ENCODE peak calls at places on chromosomes 13 and 19, in seven cellular contexts. T is IMR-90, X is H1, V is H9, Q is trophoblast cell, C is mesendoderm, S is mesenchymal stem cell. N is an unnamed sample.

GRCh38 chr19:48368942-48369341 is 4.8 kb downstream of the SYNGR4 start:
- DNase-seq in T (no peak), X (no peak), V (no peak), Q (no peak), C (no peak), S (no peak), N (no peak)

GRCh38 chr13:33524086-33524485 is 238.5 kb upstream of the STARD13 start:
- DNase-seq in T (peak; percentile 92), X (no peak), V (no peak), Q (no peak), C (no peak), S (peak; percentile 41), N (no peak)

GRCh38 chr13:112875627-112876026 is 93.4 kb upstream of the MCF2L start:
- DNase-seq in T (no peak), X (no peak), V (no peak), Q (no peak), C (no peak), S (no peak), N (no peak)

GRCh38 chr13:108176685-108177274 is 38.6 kb downstream of the LIG4 start:
- DNase-seq in T (peak; percentile 22), X (no peak), V (no peak), Q (peak; percentile 48), C (peak; percentile 57), S (peak; percentile 34), N (no peak)

GRCh38 chr13:40383132-40383531 is 283.3 kb downstream of the FOXO1 start:
- DNase-seq in T (no peak), X (no peak), V (peak; percentile 49), Q (no peak), C (no peak), S (no peak), N (no peak)

GRCh38 chr13:35600137-35600536 is 123.6 kb upstream of the MAB21L1 start:
- DNase-seq in T (peak; percentile 9), X (no peak), V (no peak), Q (peak; percentile 86), C (no peak), S (no peak), N (no peak)

GRCh38 chr19:392375-392970 is 16.5 kb downstream of the C2CD4C start:
- DNase-seq in T (no peak), X (no peak), V (no peak), Q (no peak), C (no peak), S (no peak), N (no peak)

GRCh38 chr19:6967962-6968361 is 53.3 kb downstream of the MBD3L2B start:
- DNase-seq in T (no peak), X (no peak), V (no peak), Q (no peak), C (no peak), S (no peak), N (no peak)

GRCh38 chr19:5343848-5344247 is 3.2 kb upstream of the PTPRS start:
- DNase-seq in T (peak; percentile 47), X (no peak), V (no peak), Q (peak; percentile 92), C (no peak), S (peak; percentile 67), N (no peak)

GRCh38 chr13:20729633-20730585 is 26.4 kb downstream of the IL17D start:
- DNase-seq in T (no peak), X (no peak), V (no peak), Q (no peak), C (no peak), S (no peak), N (no peak)

GRCh38 chr13:74871671-74872070 is 610.3 kb downstream of the TBC1D4 start:
- DNase-seq in T (no peak), X (no peak), V (no peak), Q (no peak), C (no peak), S (no peak), N (no peak)

GRCh38 chr13:114118763-114119123 is 13.7 kb downstream of the RASA3 start:
- DNase-seq in T (peak; percentile 74), X (no peak), V (no peak), Q (no peak), C (no peak), S (peak; percentile 86), N (no peak)

GRCh38 chr19:30691767-30692516 is 319.8 kb downstream of the ZNF536 start:
- DNase-seq in T (no peak), X (no peak), V (no peak), Q (no peak), C (no peak), S (no peak), N (no peak)

GRCh38 chr13:24147570-24147963 is 13.0 kb upstream of the SPATA13 start:
- DNase-seq in T (no peak), X (no peak), V (no peak), Q (no peak), C (no peak), S (no peak), N (no peak)

GRCh38 chr13:26045123-26045522 is 6.7 kb downstream of the SHISA2 start:
- DNase-seq in T (no peak), X (no peak), V (no peak), Q (no peak), C (no peak), S (no peak), N (no peak)

GRCh38 chr13:25847145-25847544 is 204.7 kb downstream of the SHISA2 start:
- DNase-seq in T (no peak), X (no peak), V (no peak), Q (no peak), C (no peak), S (no peak), N (no peak)

GRCh38 chr19:51296331-51297093 is 14.9 kb upstream of the IGLON5 start:
- DNase-seq in T (no peak), X (no peak), V (peak; percentile 49), Q (no peak), C (peak; percentile 67), S (no peak), N (no peak)

GRCh38 chr19:18576383-18576782 is 4.7 kb downstream of the UBA52 start:
- DNase-seq in T (no peak), X (no peak), V (no peak), Q (no peak), C (no peak), S (no peak), N (no peak)

GRCh38 chr13:23610187-23610576 is 40.0 kb downstream of the TNFRSF19 start:
- DNase-seq in T (peak; percentile 35), X (no peak), V (no peak), Q (no peak), C (no peak), S (peak; percentile 14), N (no peak)

GRCh38 chr13:38951525-38952313 is 38.9 kb downstream of the STOML3 start:
- DNase-seq in T (no peak), X (no peak), V (no peak), Q (no peak), C (no peak), S (no peak), N (no peak)

GRCh38 chr19:53868091-53868891 is 608 bp downstream of the MYADM start:
- DNase-seq in T (peak; percentile 42), X (no peak), V (peak; percentile 66), Q (peak; percentile 58), C (peak; percentile 88), S (peak; percentile 76), N (no peak)

GRCh38 chr19:44258139-44258538 is 1.5 kb upstream of the ZNF233 start:
- DNase-seq in T (no peak), X (no peak), V (no peak), Q (no peak), C (no peak), S (no peak), N (no peak)

GRCh38 chr19:44258835-44259413 is 762 bp upstream of the ZNF233 start:
- DNase-seq in T (no peak), X (no peak), V (no peak), Q (no peak), C (no peak), S (no peak), N (no peak)

GRCh38 chr19:44260343-44260681 is 626 bp downstream of the ZNF233 start:
- DNase-seq in T (no peak), X (no peak), V (no peak), Q (no peak), C (peak; percentile 19), S (no peak), N (no peak)

GRCh38 chr19:44255705-44256411 is 3.8 kb upstream of the ZNF233 start:
- DNase-seq in T (no peak), X (no peak), V (no peak), Q (no peak), C (no peak), S (no peak), N (no peak)

GRCh38 chr19:44254496-44254895 is 5.2 kb upstream of the ZNF233 start:
- DNase-seq in T (no peak), X (no peak), V (no peak), Q (no peak), C (no peak), S (no peak), N (no peak)
- H3K4ac ChIP-seq in T (no peak overlapping the region), X (no peak overlapping the region), V (no peak overlapping the region), Q (no peak overlapping the region), C (no peak overlapping the region), S (no peak overlapping the region), N (no peak overlapping the region)

DNA sequence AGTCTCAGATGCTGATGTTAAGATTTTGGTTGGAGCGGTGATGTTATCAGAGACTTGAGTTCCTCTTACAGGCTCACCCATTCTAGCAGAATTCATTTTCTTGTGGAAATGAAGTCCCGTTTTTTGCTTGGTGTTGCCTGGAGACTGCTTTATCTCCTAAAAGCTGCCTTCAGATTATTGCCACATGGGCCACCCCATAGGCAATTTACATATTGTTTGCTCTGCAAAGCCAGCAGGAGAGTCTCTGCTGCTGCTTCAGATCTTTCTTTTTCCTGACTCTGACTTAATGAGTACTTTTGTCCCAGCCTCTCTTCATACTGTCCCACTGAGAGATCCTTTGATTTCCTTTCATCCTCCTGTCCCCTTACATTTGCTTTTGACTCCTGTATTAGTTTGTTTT is 114.6 kb downstream of the TDRD3 start:
- DNase-seq in T (no peak), X (no peak), V (no peak), Q (no peak), C (peak; percentile 45), S (no peak), N (no peak)
- H4K8ac ChIP-seq in T (no peak overlapping the region), X (no peak overlapping the region), V (no peak overlapping the region), Q (no peak overlapping the region), C (no peak overlapping the region), S (no peak overlapping the region), N (no peak overlapping the region)

DNA sequence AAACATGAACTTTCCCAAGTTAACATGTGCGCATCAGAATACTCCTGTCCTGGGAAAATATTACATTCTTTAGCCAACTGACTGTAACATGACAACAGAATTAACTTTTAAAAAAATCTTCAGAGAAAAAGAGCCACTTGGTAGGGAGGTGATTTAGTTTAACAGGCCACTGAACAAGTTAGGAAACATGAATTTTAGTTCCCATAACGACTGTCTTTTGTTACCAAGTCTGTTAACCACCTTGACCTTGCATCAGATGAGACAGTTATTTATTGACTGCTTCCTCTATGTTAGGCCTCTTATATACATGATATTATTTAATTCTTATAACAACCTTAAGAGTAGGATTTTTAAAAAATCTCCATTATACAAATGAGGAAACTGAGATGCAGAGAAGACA is 268.6 kb downstream of the NDFIP2 start:
- DNase-seq in T (no peak), X (no peak), V (no peak), Q (no peak), C (no peak), S (no peak), N (no peak)
- H3K23ac ChIP-seq in T (no peak overlapping the region), X (no peak overlapping the region), V (no peak overlapping the region), Q (no peak overlapping the region), C (no peak overlapping the region), S (no peak overlapping the region), N (no peak overlapping the region)

DNA sequence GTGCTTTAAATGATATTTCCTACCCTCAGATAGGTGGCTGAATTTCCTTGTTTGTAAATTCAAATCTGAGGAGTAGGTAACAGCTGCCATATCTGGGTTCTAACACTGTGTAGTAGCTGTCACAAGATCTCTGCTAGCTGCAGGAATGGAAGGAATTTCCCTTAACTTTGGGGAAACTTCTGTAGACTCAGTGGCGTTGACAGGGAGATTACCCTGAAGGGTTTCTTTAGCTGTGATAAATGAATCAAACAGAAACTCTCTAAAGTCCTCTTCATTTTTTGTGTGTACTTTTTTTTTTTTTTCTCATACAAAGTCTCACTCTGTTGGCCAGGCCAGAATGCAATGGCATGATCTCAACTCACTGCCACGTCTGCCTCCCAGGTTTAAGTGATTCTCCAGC is 5.3 kb upstream of the EPSTI1 start:
- DNase-seq in T (peak; percentile 40), X (no peak), V (no peak), Q (no peak), C (no peak), S (peak; percentile 43), N (no peak)
- H3K4ac ChIP-seq in T (peak overlapping the region; percentile 80), X (no peak overlapping the region), V (no peak overlapping the region), Q (no peak overlapping the region), C (no peak overlapping the region), S (no peak overlapping the region), N (no peak overlapping the region)